ENCODE peak calls at places on chromosome X, in nine cellular contexts. F, V, E, S, I, K, J, T and A are unnamed samples.

GRCh38 chrX:40947276-40947675 is 138.0 kb upstream of the USP9X start:
- DNase-seq in S (no peak), V (no peak), T (no peak), E (no peak), I (no peak), F (no peak), J (no peak), K (no peak), A (no peak)

GRCh38 chrX:135345328-135345645 is 36.0 kb downstream of the ETDC start:
- DNase-seq in F (peak), K (peak), V (peak), J (peak), T (peak), S (no peak), I (no peak), E (no peak), A (peak)

GRCh38 chrX:48497871-48498270 is 10.9 kb upstream of the PORCN start:
- DNase-seq in T (no peak), I (no peak), K (no peak), S (no peak), F (no peak), V (no peak), J (no peak), E (no peak), A (no peak)

GRCh38 chrX:1451676-1452496 is 823 bp downstream of the ASMTL start:
- DNase-seq in K (peak), S (peak), F (no peak), E (no peak), V (no peak), I (no peak), J (peak), T (no peak), A (peak)

GRCh38 chrX:31374786-31375185 is 302.9 kb upstream of the FTHL17 start:
- DNase-seq in I (peak), F (no peak), E (no peak), S (no peak), J (no peak), T (no peak), K (no peak), V (no peak), A (no peak)

GRCh38 chrX:68504237-68504636 is 5.4 kb downstream of the YIPF6 start:
- DNase-seq in T (no peak), J (no peak), V (peak), K (no peak), E (peak), I (no peak), S (no peak), F (no peak), A (no peak)

GRCh38 chrX:39900788-39901170 is 197.0 kb downstream of the BCOR start:
- DNase-seq in T (no peak), S (no peak), I (no peak), V (no peak), K (no peak), E (no peak), F (no peak), J (no peak), A (no peak)

GRCh38 chrX:24148535-24149345 is 789 bp upstream of the ZFX start:
- DNase-seq in K (no peak), V (no peak), S (no peak), I (peak), F (no peak), J (no peak), E (peak), T (peak), A (peak)

GRCh38 chrX:20711366-20711765 is 444.7 kb upstream of the RPS6KA3 start:
- DNase-seq in T (no peak), E (no peak), I (no peak), F (no peak), K (no peak), V (no peak), J (no peak), S (no peak), A (no peak)

GRCh38 chrX:9682456-9682855 is 83.2 kb downstream of the GPR143 start:
- DNase-seq in K (no peak), T (peak), J (no peak), I (no peak), S (no peak), V (no peak), F (peak), E (no peak), A (peak)

GRCh38 chrX:554271-554670 is 76.3 kb upstream of the SHOX start:
- DNase-seq in E (no peak), F (no peak), S (no peak), V (no peak), T (no peak), J (no peak), K (no peak), I (no peak), A (no peak)

GRCh38 chrX:71996826-71997225 is 86.2 kb downstream of the NHSL2 start:
- DNase-seq in V (no peak), I (peak), K (peak), F (peak), J (no peak), T (peak), S (no peak), E (no peak), A (no peak)

GRCh38 chrX:15269618-15270521 is at the start of gene ASB9:
- DNase-seq in J (peak), S (peak), V (peak), I (peak), T (peak), K (peak), E (no peak), F (peak), A (peak)

GRCh38 chrX:30679369-30679768 is 26.1 kb downstream of the GK start:
- DNase-seq in I (no peak), V (no peak), S (peak), K (no peak), E (no peak), T (no peak), F (no peak), J (no peak), A (peak)

GRCh38 chrX:150365953-150366911 is 3.1 kb downstream of the MAMLD1 start:
- DNase-seq in T (peak), K (peak), E (no peak), J (no peak), F (peak), V (no peak), S (no peak), I (peak), A (peak)

GRCh38 chrX:136779346-136779781 is 1.4 kb downstream of the ARHGEF6 start:
- DNase-seq in I (no peak), S (no peak), E (peak), K (no peak), F (no peak), J (no peak), T (no peak), V (no peak), A (no peak)

GRCh38 chrX:68843992-68844391 is 15.2 kb downstream of the EFNB1 start:
- DNase-seq in J (no peak), T (no peak), I (no peak), F (no peak), S (no peak), E (no peak), K (no peak), V (peak), A (peak)

GRCh38 chrX:123959281-123960063 is 2.0 kb upstream of the STAG2 start:
- DNase-seq in E (peak), T (peak), K (peak), S (peak), J (peak), V (no peak), I (peak), F (peak), A (peak)

GRCh38 chrX:11666180-11666579 is 460 bp upstream of the ARHGAP6 start:
- DNase-seq in K (no peak), T (no peak), S (no peak), J (no peak), V (no peak), E (no peak), F (no peak), I (peak), A (no peak)

GRCh38 chrX:20547649-20548051 is 280.9 kb upstream of the RPS6KA3 start:
- DNase-seq in K (peak), T (peak), S (peak), I (no peak), F (no peak), J (no peak), E (peak), V (peak), A (peak)

GRCh38 chrX:151920101-151920500 is 7.4 kb downstream of the MAGEA4 start:
- DNase-seq in J (no peak), I (no peak), F (no peak), E (no peak), T (no peak), V (no peak), S (no peak), K (no peak), A (no peak)

GRCh38 chrX:112819813-112820212 is 20.8 kb downstream of the AMOT start:
- DNase-seq in J (no peak), K (no peak), F (no peak), T (no peak), S (no peak), V (no peak), I (no peak), E (no peak), A (no peak)

GRCh38 chrX:100994352-100995281 is 25.1 kb downstream of the ARL13A start:
- DNase-seq in F (no peak), K (no peak), E (peak), V (peak), J (no peak), T (no peak), S (no peak), I (no peak), A (no peak)

GRCh38 chrX:83771664-83772063 is 89.3 kb upstream of the CYLC1 start:
- DNase-seq in S (no peak), I (no peak), E (peak), J (no peak), V (no peak), K (no peak), T (no peak), F (no peak), A (no peak)

GRCh38 chrX:106935175-106935574 is 15.0 kb downstream of the CLDN2 start:
- DNase-seq in I (no peak), F (no peak), V (no peak), K (no peak), S (no peak), E (no peak), T (no peak), J (no peak), A (no peak)

GRCh38 chrX:13099121-13099520 is 54.7 kb upstream of the FAM9C start:
- DNase-seq in I (no peak), F (no peak), K (no peak), S (no peak), T (no peak), J (no peak), E (no peak), V (no peak), A (no peak)

GRCh38 chrX:15739886-15740285 is 1.8 kb downstream of the CA5B start:
- DNase-seq in V (no peak), I (no peak), F (no peak), S (no peak), J (no peak), T (no peak), K (no peak), E (no peak), A (no peak)

GRCh38 chrX:14051416-14051815 is 21.7 kb upstream of the GEMIN8 start:
- DNase-seq in K (no peak), J (no peak), F (no peak), V (no peak), T (no peak), S (no peak), I (no peak), E (no peak), A (no peak)

GRCh38 chrX:138765061-138765460 is 53.5 kb upstream of the FGF13 start:
- DNase-seq in J (no peak), E (no peak), V (peak), I (no peak), S (no peak), T (no peak), K (no peak), F (no peak), A (no peak)

GRCh38 chrX:123906557-123907316 is 46.9 kb downstream of the XIAP start:
- DNase-seq in V (peak), F (no peak), S (peak), I (no peak), J (no peak), E (no peak), K (no peak), T (no peak), A (peak)

GRCh38 chrX:70030242-70030823 is 19.4 kb downstream of the AWAT2 start:
- DNase-seq in F (no peak), K (no peak), I (peak), V (peak), T (peak), S (no peak), J (peak), E (peak), A (peak)

GRCh38 chrX:153564047-153564606 is 34.8 kb downstream of the CCNQ start:
- DNase-seq in T (peak), F (no peak), V (no peak), E (peak), S (no peak), I (no peak), J (no peak), K (no peak), A (no peak)

GRCh38 chrX:29691044-29691443 is 524.3 kb upstream of the MAGEB2 start:
- DNase-seq in K (no peak), F (no peak), V (no peak), T (no peak), I (no peak), E (no peak), J (no peak), S (no peak), A (no peak)

GRCh38 chrX:50707376-50707775 is 106.6 kb downstream of the SHROOM4 start:
- DNase-seq in I (no peak), T (no peak), E (no peak), S (peak), J (no peak), V (peak), K (no peak), F (no peak), A (no peak)

GRCh38 chrX:48490661-48491060 is 14.7 kb downstream of the FTSJ1 start:
- DNase-seq in I (no peak), F (no peak), E (no peak), V (peak), K (no peak), S (no peak), T (no peak), J (no peak), A (no peak)

GRCh38 chrX:134174859-134175258 is 62.1 kb upstream of the CCDC160 start:
- DNase-seq in J (no peak), V (no peak), K (no peak), F (no peak), I (peak), T (no peak), E (no peak), S (no peak), A (no peak)

GRCh38 chrX:47607091-47607490 is 12.6 kb downstream of the SYN1 start:
- DNase-seq in I (no peak), S (no peak), J (no peak), T (no peak), E (no peak), V (no peak), F (no peak), K (no peak), A (no peak)

GRCh38 chrX:147478899-147479298 is 432.8 kb upstream of the FMR1 start:
- DNase-seq in J (no peak), F (no peak), E (no peak), S (no peak), K (no peak), V (no peak), I (no peak), T (no peak), A (no peak)

DNA sequence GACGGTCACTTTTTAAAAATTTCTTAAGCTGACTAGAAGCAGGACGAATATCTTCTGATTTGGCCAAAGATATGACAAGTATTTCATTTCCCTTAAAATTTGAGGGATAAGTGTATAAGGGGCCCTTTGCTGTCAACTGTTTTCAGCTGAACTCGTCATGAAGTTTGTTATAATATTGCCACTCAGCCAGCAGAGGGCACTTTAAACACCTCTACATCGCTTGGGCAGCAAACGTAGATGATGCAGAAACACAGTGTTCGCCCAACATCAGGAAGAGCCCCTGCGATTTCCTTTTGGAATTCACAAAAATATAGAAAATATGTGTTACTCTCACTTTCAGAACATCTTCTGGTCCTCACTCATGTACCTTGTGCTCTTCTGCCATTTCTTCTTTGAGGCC is 435.7 kb upstream of the FMR1 start:
- DNase-seq in F (no peak), K (no peak), S (no peak), T (peak), V (peak), J (no peak), I (no peak), E (peak), A (no peak)
- TF ChIP-seq CTCF in F (no peak), K (no peak), S (peak), T (peak), V (no peak), J (no peak), I (no peak), E (peak), A (no peak)

GRCh38 chrX:102154900-102155805 is 624 bp downstream of the BEX5 start:
- DNase-seq in F (no peak), S (no peak), I (no peak), K (no peak), E (no peak), T (peak), V (peak), J (peak), A (peak)
- TF ChIP-seq CTCF in F (no peak), S (no peak), I (no peak), K (no peak), E (no peak), T (no peak), V (no peak), J (no peak), A (no peak)

DNA sequence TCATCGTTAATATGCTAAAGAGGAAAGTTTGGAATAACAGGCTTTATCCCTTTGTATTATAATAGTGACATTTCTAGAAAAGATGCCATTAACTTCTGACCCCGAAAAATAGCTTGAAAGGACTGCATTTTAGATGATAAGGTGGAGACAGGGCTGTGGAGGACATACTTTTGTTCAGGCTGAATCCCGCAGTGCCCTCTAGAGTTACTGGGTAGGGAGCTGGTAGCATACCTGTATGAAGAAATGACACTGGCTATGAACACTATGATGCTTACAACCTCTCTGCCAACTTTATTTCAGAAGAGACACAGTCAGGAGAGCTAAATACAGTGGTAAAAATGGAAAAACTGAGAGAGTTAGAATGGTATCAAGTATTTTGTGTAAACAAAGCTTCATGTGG is 8.1 kb downstream of the IL1RAPL1 start:
- DNase-seq in I (no peak), V (no peak), J (no peak), K (no peak), T (no peak), F (no peak), E (no peak), S (no peak), A (no peak)
- TF ChIP-seq CTCF in I (no peak), V (no peak), J (no peak), K (no peak), T (no peak), F (no peak), E (no peak), S (no peak), A (no peak)

DNA sequence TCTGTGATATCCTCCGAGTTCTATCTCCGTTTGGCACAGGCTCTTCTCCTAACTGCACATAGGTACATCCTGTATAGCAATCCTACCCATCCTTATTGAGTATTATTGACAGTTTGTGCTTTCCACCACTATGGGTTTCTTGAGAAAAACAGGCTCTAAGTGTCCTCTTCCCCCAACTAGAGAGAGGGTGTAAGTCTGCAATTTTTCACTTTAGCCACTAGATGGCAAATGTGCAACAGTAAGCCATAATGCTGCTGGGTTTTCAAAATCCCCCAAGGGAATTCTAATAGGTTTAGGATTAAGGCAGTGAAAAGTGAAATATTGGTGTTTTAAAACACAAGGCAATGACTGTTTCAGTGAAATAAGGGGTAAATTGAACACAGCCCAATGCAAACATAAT is 239.1 kb upstream of the HTR2C start:
- DNase-seq in E (peak), J (no peak), I (no peak), T (no peak), S (no peak), F (no peak), K (no peak), V (peak), A (no peak)
- TF ChIP-seq CTCF in E (peak), J (peak), I (peak), T (peak), S (peak), F (peak), K (peak), V (peak), A (peak)

GRCh38 chrX:43655151-43655676 is 885 bp upstream of the MAOA start:
- DNase-seq in I (peak), T (peak), V (peak), E (no peak), S (peak), J (peak), F (peak), K (peak), A (peak)

GRCh38 chrX:43655961-43656494 is at the start of gene MAOA:
- DNase-seq in J (peak), E (no peak), S (peak), K (peak), V (peak), I (peak), F (peak), T (peak), A (peak)

GRCh38 chrX:43654431-43655150 is 1.5 kb upstream of the MAOA start:
- DNase-seq in E (peak), T (peak), I (peak), J (peak), S (peak), K (peak), V (peak), F (peak), A (peak)
- TF ChIP-seq CTCF in E (no peak), T (peak), I (no peak), J (no peak), S (no peak), K (peak), V (peak), F (peak), A (no peak)